ENCODE peak calls at places on chromosomes 7 and 10, in ten cellular contexts. Z is left ventricle myocardium inferior, Y is WTC11, O is glutamatergic neuron, G is HFF-Myc, K is fibroblast of the aortic adventitia, Q is GM10248, W is adrenal gland, E is body of pancreas, L is breast epithelium. D is an unnamed sample.

GRCh38 chr10:133123746-133124356 is 36.1 kb downstream of the ADGRA1 start:
- DNase-seq in O (no peak), Z (no peak), L (no peak), W (no peak), G (no peak), K (no peak), Q (no peak), Y (peak; percentile 7), E (peak; percentile 9), D (no peak)

GRCh38 chr10:69348824-69349541 is 67.7 kb downstream of the TACR2 start:
- DNase-seq in L (no peak), G (peak; percentile 27), Z (peak; percentile 47), W (no peak), Y (no peak), O (no peak), K (peak; percentile 99), E (no peak), Q (no peak), D (peak; percentile 36)

GRCh38 chr10:119301397-119301796 is 94.0 kb downstream of the GRK5 start:
- DNase-seq in W (no peak), L (no peak), K (no peak), Z (no peak), Q (no peak), O (no peak), E (no peak), Y (no peak), G (no peak), D (no peak)

GRCh38 chr7:5523052-5523711 is 99.5 kb upstream of the TNRC18 start:
- DNase-seq in Y (no peak), Q (no peak), W (no peak), G (no peak), L (no peak), O (no peak), K (peak; percentile 48), Z (no peak), E (peak; percentile 36), D (no peak)

GRCh38 chr10:43226441-43226840 is 40.4 kb downstream of the RASGEF1A start:
- DNase-seq in E (peak; percentile 5), O (no peak), K (no peak), Q (no peak), G (no peak), Y (peak; percentile 3), Z (no peak), W (peak; percentile 12), L (no peak), D (no peak)

GRCh38 chr7:130649004-130649790 is 19.4 kb downstream of the COPG2 start:
- DNase-seq in W (no peak), Q (peak; percentile 49), Z (no peak), O (no peak), Y (no peak), E (no peak), L (no peak), G (peak; percentile 25), K (peak; percentile 34), D (no peak)

GRCh38 chr10:70312972-70313371 is 29.2 kb upstream of the NPFFR1 start:
- DNase-seq in L (no peak), Y (no peak), E (no peak), O (no peak), G (no peak), K (peak; percentile 74), W (no peak), Z (no peak), Q (no peak), D (no peak)

GRCh38 chr7:97167749-97168148 is 50.3 kb downstream of the SDHAF3 start:
- DNase-seq in Y (no peak), E (no peak), W (no peak), Q (no peak), Z (no peak), O (no peak), G (no peak), K (no peak), L (no peak), D (no peak)

GRCh38 chr7:33789871-33790270 is 115.5 kb upstream of the BMPER start:
- DNase-seq in E (no peak), Z (no peak), Q (no peak), O (no peak), K (no peak), W (no peak), G (no peak), L (no peak), Y (no peak), D (no peak)

GRCh38 chr7:66921918-66922486 is 977 bp downstream of the TMEM248 start:
- DNase-seq in W (no peak), Y (no peak), Q (peak; percentile 33), E (no peak), L (no peak), O (no peak), Z (no peak), G (no peak), K (no peak), D (no peak)

GRCh38 chr10:114611617-114612016 is 46.5 kb downstream of the ABLIM1 start:
- DNase-seq in G (no peak), K (no peak), E (no peak), W (no peak), Z (no peak), Y (no peak), L (no peak), Q (no peak), O (no peak), D (no peak)

GRCh38 chr10:55631071-55631654 is 729.9 kb downstream of the ZWINT start:
- DNase-seq in Q (peak; percentile 64), G (no peak), L (no peak), E (peak; percentile 66), K (no peak), Y (peak; percentile 87), O (peak; percentile 92), W (peak; percentile 83), Z (peak; percentile 33), D (no peak)

GRCh38 chr10:53357587-53357986 is 585.0 kb upstream of the MBL2 start:
- DNase-seq in E (no peak), L (no peak), Z (no peak), G (no peak), K (no peak), Y (no peak), O (no peak), Q (no peak), W (no peak), D (no peak)

GRCh38 chr10:119252051-119252465 is 44.7 kb downstream of the GRK5 start:
- DNase-seq in W (no peak), K (peak; percentile 69), G (no peak), L (no peak), Z (peak; percentile 44), Q (no peak), Y (no peak), O (no peak), E (no peak), D (no peak)

GRCh38 chr10:95837368-95837776 is 70.4 kb upstream of the CC2D2B start:
- DNase-seq in L (no peak), Z (no peak), E (no peak), G (no peak), Y (no peak), K (no peak), Q (no peak), O (no peak), W (no peak), D (no peak)

GRCh38 chr7:82172017-82172416 is 271.6 kb downstream of the CACNA2D1 start:
- DNase-seq in G (no peak), K (peak; percentile 36), Z (no peak), L (no peak), Q (no peak), Y (no peak), W (no peak), E (no peak), O (no peak), D (no peak)
- TF ChIP-seq CTCF in G (no peak), K (peak; percentile 6), Z (no peak), L (no peak), Q (no peak), Y (no peak), W (no peak), E (no peak), O (no peak), D (no peak)

GRCh38 chr10:22435650-22436049 is 90.4 kb downstream of the SPAG6 start:
- DNase-seq in W (peak; percentile 19), Q (no peak), O (no peak), Z (no peak), K (no peak), L (no peak), G (no peak), Y (no peak), E (peak; percentile 13), D (no peak)
- TF ChIP-seq CTCF in W (no peak), Q (no peak), O (no peak), Z (no peak), K (no peak), L (no peak), G (no peak), Y (no peak), E (no peak), D (no peak)

GRCh38 chr10:123117644-123118409 is 17.9 kb upstream of the HMX3 start:
- DNase-seq in O (no peak), K (no peak), Q (no peak), Y (peak; percentile 80), L (no peak), G (no peak), E (no peak), Z (no peak), W (no peak), D (no peak)
- TF ChIP-seq CTCF in O (no peak), K (peak; percentile 4), Q (no peak), Y (no peak), L (no peak), G (no peak), E (no peak), Z (no peak), W (no peak), D (no peak)

DNA sequence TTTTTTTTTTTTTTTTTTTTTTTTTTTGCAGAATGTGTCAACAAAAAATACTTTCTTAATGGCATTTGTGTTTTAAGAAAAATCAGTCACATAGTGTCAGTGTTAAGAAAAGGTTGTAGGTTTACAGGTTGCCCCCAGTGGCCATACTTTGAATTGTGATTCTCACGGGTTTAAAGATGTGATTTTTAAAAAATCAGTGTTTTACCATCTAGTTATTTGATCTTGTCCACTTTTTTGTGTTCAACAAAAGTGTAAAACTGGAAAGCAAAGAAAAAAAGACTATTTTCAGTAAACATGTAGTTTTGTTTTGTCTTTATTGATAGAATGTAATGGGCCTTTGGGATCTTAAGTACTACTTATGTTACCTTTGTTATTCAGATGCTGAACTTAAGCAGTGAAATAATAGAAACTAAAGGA is 25.7 kb downstream of the SUV39H2 start:
- DNase-seq in Z (no peak), G (no peak), K (peak; percentile 48), W (no peak), E (no peak), Q (peak; percentile 33), O (no peak), L (no peak), Y (no peak), D (no peak)
- TF ChIP-seq CTCF in Z (peak; percentile 63), G (peak; percentile 37), K (peak; percentile 59), W (peak; percentile 36), E (peak; percentile 48), Q (peak; percentile 36), O (peak; percentile 74), L (no peak), Y (no peak), D (peak; percentile 57)

GRCh38 chr7:2774280-2774679 is 69.8 kb downstream of the GNA12 start:
- DNase-seq in Y (no peak), E (no peak), K (no peak), L (no peak), G (no peak), Z (no peak), O (no peak), Q (no peak), W (no peak), D (no peak)
- TF ChIP-seq CTCF in Y (no peak), E (no peak), K (no peak), L (no peak), G (no peak), Z (no peak), O (no peak), Q (no peak), W (no peak), D (no peak)

GRCh38 chr10:50621981-50622496 is 1.7 kb downstream of the SGMS1 start:
- DNase-seq in K (peak; percentile 98), O (peak; percentile 86), W (peak; percentile 98), E (peak; percentile 95), G (peak; percentile 91), Y (peak; percentile 54), Z (peak; percentile 97), L (peak; percentile 88), Q (peak; percentile 71), D (peak; percentile 98)
- TF ChIP-seq CTCF in K (no peak), O (no peak), W (no peak), E (no peak), G (no peak), Y (no peak), Z (no peak), L (no peak), Q (peak; percentile 34), D (no peak)

D was measured in thoracic aorta.